ENCODE peak calls at places on chromosomes 13 and 19, in eight cellular contexts. Z is NCI-H774; T is cardiac fibroblast; L is fibroblast of lung; D is anterior cingulate cortex; Q is foreskin fibroblast; N is stimulated activated CD4-positive, alpha-beta T cell treated with anti-CD3 and anti-CD28 coated beads, Interleukin-12 subunit alpha, Interleukin-12 subunit beta, amount 100 ng/mL, for 48 hours; M is NCI-H1092. I is an unnamed sample.

GRCh38 chr13:29081036-29081435 is 260.9 kb downstream of the MTUS2 start:
- DNase-seq in M (no peak), Q (no peak), D (no peak), T (no peak), Z (no peak), L (no peak), N (no peak), I (no peak)

GRCh38 chr19:41195675-41196497 is 2.9 kb downstream of the CYP2S1 start:
- DNase-seq in L (peak), M (no peak), Z (no peak), D (no peak), Q (peak), N (no peak), T (peak), I (no peak)

GRCh38 chr19:14383556-14383897 is 2.3 kb downstream of the ADGRE5 start:
- DNase-seq in L (no peak), T (peak), N (no peak), Q (peak), M (no peak), Z (no peak), D (no peak), I (no peak)

GRCh38 chr13:74066937-74067336 is 67.3 kb downstream of the KLF12 start:
- DNase-seq in T (peak), Z (no peak), M (no peak), N (no peak), Q (no peak), D (no peak), L (peak), I (no peak)

GRCh38 chr19:39946532-39946931 is 12.1 kb upstream of the FCGBP start:
- DNase-seq in Z (no peak), Q (peak), N (no peak), T (peak), L (no peak), M (no peak), D (no peak), I (no peak)

GRCh38 chr19:12052571-12053169 is at the start of gene ZNF878:
- DNase-seq in M (peak), Q (peak), D (peak), Z (peak), N (peak), L (peak), T (peak), I (peak)

GRCh38 chr19:29904017-29904416 is 38.0 kb upstream of the URI1 start:
- DNase-seq in Z (no peak), N (no peak), Q (no peak), M (no peak), L (no peak), D (no peak), T (no peak), I (no peak)

GRCh38 chr13:51328488-51328887 is 11.0 kb upstream of the SERPINE3 start:
- DNase-seq in T (no peak), L (no peak), D (no peak), M (no peak), N (no peak), Q (no peak), Z (no peak), I (no peak)

GRCh38 chr13:60164490-60164889 is 762 bp upstream of the DIAPH3 start:
- DNase-seq in Q (peak), Z (no peak), N (no peak), T (peak), D (no peak), L (peak), M (no peak), I (no peak)

GRCh38 chr13:32669030-32669646 is 82.9 kb downstream of the PDS5B start:
- DNase-seq in M (peak), Z (no peak), D (no peak), L (peak), T (peak), Q (peak), N (no peak), I (peak)

I was measured in NCI-H345.